ENCODE peak calls at places on chromosomes 12 and 14, in eight cellular contexts. One of them, this sample, is unnamed.

GRCh38 chr12:46964496-46965098 is 114.8 kb upstream of the PCED1B start:
- DNase-seq in stimulated activated CD8-positive, alpha-beta memory T cell treated with anti-CD3 and anti-CD28 coated beads, Interleukin-2, amount 100 ng/mL, for 1 hour: no peak
- DNase-seq in NCI-H2029: no peak
- DNase-seq in activated naive CD4-positive, alpha-beta T cell treated with Interleukin-2 at 50 U/mL for 16 hours: no peak
- DNase-seq in KBM-7: no peak
- DNase-seq in skeletal muscle cell: no peak
- DNase-seq in progenitor cell of endocrine pancreas: no peak
- DNase-seq in HT-29: no peak
- DNase-seq in this sample: no peak

GRCh38 chr12:113974006-113974405 is 7.9 kb upstream of the RBM19 start:
- DNase-seq in stimulated activated CD8-positive, alpha-beta memory T cell treated with anti-CD3 and anti-CD28 coated beads, Interleukin-2, amount 100 ng/mL, for 1 hour: no peak
- DNase-seq in NCI-H2029: no peak
- DNase-seq in activated naive CD4-positive, alpha-beta T cell treated with Interleukin-2 at 50 U/mL for 16 hours: no peak
- DNase-seq in KBM-7: no peak
- DNase-seq in skeletal muscle cell: no peak
- DNase-seq in progenitor cell of endocrine pancreas: no peak
- DNase-seq in HT-29: no peak
- DNase-seq in this sample: no peak

GRCh38 chr12:10722502-10722904 is 620 bp downstream of the YBX3 start:
- DNase-seq in stimulated activated CD8-positive, alpha-beta memory T cell treated with anti-CD3 and anti-CD28 coated beads, Interleukin-2, amount 100 ng/mL, for 1 hour: peak; percentile 9
- DNase-seq in NCI-H2029: no peak
- DNase-seq in activated naive CD4-positive, alpha-beta T cell treated with Interleukin-2 at 50 U/mL for 16 hours: peak; percentile 52
- DNase-seq in KBM-7: no peak
- DNase-seq in skeletal muscle cell: peak; percentile 36
- DNase-seq in progenitor cell of endocrine pancreas: peak; percentile 52
- DNase-seq in HT-29: no peak
- DNase-seq in this sample: no peak

GRCh38 chr12:107415834-107416233 is 269.8 kb upstream of the PWP1 start:
- DNase-seq in stimulated activated CD8-positive, alpha-beta memory T cell treated with anti-CD3 and anti-CD28 coated beads, Interleukin-2, amount 100 ng/mL, for 1 hour: no peak
- DNase-seq in NCI-H2029: no peak
- DNase-seq in activated naive CD4-positive, alpha-beta T cell treated with Interleukin-2 at 50 U/mL for 16 hours: no peak
- DNase-seq in KBM-7: no peak
- DNase-seq in skeletal muscle cell: no peak
- DNase-seq in progenitor cell of endocrine pancreas: no peak
- DNase-seq in HT-29: no peak
- DNase-seq in this sample: no peak

GRCh38 chr14:79842270-79842669 is 369.0 kb downstream of the DIO2 start:
- DNase-seq in stimulated activated CD8-positive, alpha-beta memory T cell treated with anti-CD3 and anti-CD28 coated beads, Interleukin-2, amount 100 ng/mL, for 1 hour: no peak
- DNase-seq in NCI-H2029: no peak
- DNase-seq in activated naive CD4-positive, alpha-beta T cell treated with Interleukin-2 at 50 U/mL for 16 hours: no peak
- DNase-seq in KBM-7: no peak
- DNase-seq in skeletal muscle cell: peak; percentile 4
- DNase-seq in progenitor cell of endocrine pancreas: no peak
- DNase-seq in HT-29: no peak
- DNase-seq in this sample: peak; percentile 32

GRCh38 chr12:24381790-24382189 is 432.3 kb upstream of the SOX5 start:
- DNase-seq in stimulated activated CD8-positive, alpha-beta memory T cell treated with anti-CD3 and anti-CD28 coated beads, Interleukin-2, amount 100 ng/mL, for 1 hour: no peak
- DNase-seq in NCI-H2029: no peak
- DNase-seq in activated naive CD4-positive, alpha-beta T cell treated with Interleukin-2 at 50 U/mL for 16 hours: no peak
- DNase-seq in KBM-7: no peak
- DNase-seq in skeletal muscle cell: no peak
- DNase-seq in progenitor cell of endocrine pancreas: no peak
- DNase-seq in HT-29: no peak
- DNase-seq in this sample: no peak

GRCh38 chr12:89862511-89863331 is 154.1 kb upstream of the ATP2B1 start:
- DNase-seq in stimulated activated CD8-positive, alpha-beta memory T cell treated with anti-CD3 and anti-CD28 coated beads, Interleukin-2, amount 100 ng/mL, for 1 hour: no peak
- DNase-seq in NCI-H2029: no peak
- DNase-seq in activated naive CD4-positive, alpha-beta T cell treated with Interleukin-2 at 50 U/mL for 16 hours: peak; percentile 28
- DNase-seq in KBM-7: peak; percentile 83
- DNase-seq in skeletal muscle cell: no peak
- DNase-seq in progenitor cell of endocrine pancreas: no peak
- DNase-seq in HT-29: no peak
- DNase-seq in this sample: no peak

GRCh38 chr12:78802593-78802992 is 62.0 kb upstream of the SYT1 start:
- DNase-seq in stimulated activated CD8-positive, alpha-beta memory T cell treated with anti-CD3 and anti-CD28 coated beads, Interleukin-2, amount 100 ng/mL, for 1 hour: no peak
- DNase-seq in NCI-H2029: no peak
- DNase-seq in activated naive CD4-positive, alpha-beta T cell treated with Interleukin-2 at 50 U/mL for 16 hours: no peak
- DNase-seq in KBM-7: no peak
- DNase-seq in skeletal muscle cell: peak; percentile 32
- DNase-seq in progenitor cell of endocrine pancreas: no peak
- DNase-seq in HT-29: peak; percentile 41
- DNase-seq in this sample: peak; percentile 8

GRCh38 chr12:53938276-53939140 is at the start of gene HOXC13:
- DNase-seq in stimulated activated CD8-positive, alpha-beta memory T cell treated with anti-CD3 and anti-CD28 coated beads, Interleukin-2, amount 100 ng/mL, for 1 hour: no peak
- DNase-seq in NCI-H2029: peak; percentile 55
- DNase-seq in activated naive CD4-positive, alpha-beta T cell treated with Interleukin-2 at 50 U/mL for 16 hours: peak; percentile 10
- DNase-seq in KBM-7: peak; percentile 42
- DNase-seq in skeletal muscle cell: peak; percentile 49
- DNase-seq in progenitor cell of endocrine pancreas: peak; percentile 41
- DNase-seq in HT-29: peak; percentile 87
- DNase-seq in this sample: peak; percentile 96

GRCh38 chr14:102212845-102213244 is 73.1 kb downstream of the WDR20 start:
- DNase-seq in stimulated activated CD8-positive, alpha-beta memory T cell treated with anti-CD3 and anti-CD28 coated beads, Interleukin-2, amount 100 ng/mL, for 1 hour: no peak
- DNase-seq in NCI-H2029: no peak
- DNase-seq in activated naive CD4-positive, alpha-beta T cell treated with Interleukin-2 at 50 U/mL for 16 hours: no peak
- DNase-seq in KBM-7: no peak
- DNase-seq in skeletal muscle cell: no peak
- DNase-seq in progenitor cell of endocrine pancreas: no peak
- DNase-seq in HT-29: no peak
- DNase-seq in this sample: no peak

GRCh38 chr12:67268335-67268895 is 743 bp upstream of the CAND1 start:
- DNase-seq in stimulated activated CD8-positive, alpha-beta memory T cell treated with anti-CD3 and anti-CD28 coated beads, Interleukin-2, amount 100 ng/mL, for 1 hour: peak; percentile 65
- DNase-seq in NCI-H2029: peak; percentile 97
- DNase-seq in activated naive CD4-positive, alpha-beta T cell treated with Interleukin-2 at 50 U/mL for 16 hours: peak; percentile 84
- DNase-seq in KBM-7: peak; percentile 98
- DNase-seq in skeletal muscle cell: peak; percentile 98
- DNase-seq in progenitor cell of endocrine pancreas: peak; percentile 61
- DNase-seq in HT-29: peak; percentile 97
- DNase-seq in this sample: peak; percentile 99

GRCh38 chr14:60945984-60946383 is 34.9 kb downstream of the TRMT5 start:
- DNase-seq in stimulated activated CD8-positive, alpha-beta memory T cell treated with anti-CD3 and anti-CD28 coated beads, Interleukin-2, amount 100 ng/mL, for 1 hour: no peak
- DNase-seq in NCI-H2029: no peak
- DNase-seq in activated naive CD4-positive, alpha-beta T cell treated with Interleukin-2 at 50 U/mL for 16 hours: no peak
- DNase-seq in KBM-7: peak; percentile 21
- DNase-seq in skeletal muscle cell: no peak
- DNase-seq in progenitor cell of endocrine pancreas: no peak
- DNase-seq in HT-29: no peak
- DNase-seq in this sample: no peak

GRCh38 chr12:27616356-27617150 is 79.7 kb upstream of the REP15 start:
- DNase-seq in stimulated activated CD8-positive, alpha-beta memory T cell treated with anti-CD3 and anti-CD28 coated beads, Interleukin-2, amount 100 ng/mL, for 1 hour: no peak
- DNase-seq in NCI-H2029: no peak
- DNase-seq in activated naive CD4-positive, alpha-beta T cell treated with Interleukin-2 at 50 U/mL for 16 hours: no peak
- DNase-seq in KBM-7: no peak
- DNase-seq in skeletal muscle cell: no peak
- DNase-seq in progenitor cell of endocrine pancreas: no peak
- DNase-seq in HT-29: no peak
- DNase-seq in this sample: no peak

GRCh38 chr14:36171607-36172006 is 4.9 kb downstream of the PTCSC3 start:
- DNase-seq in stimulated activated CD8-positive, alpha-beta memory T cell treated with anti-CD3 and anti-CD28 coated beads, Interleukin-2, amount 100 ng/mL, for 1 hour: no peak
- DNase-seq in NCI-H2029: no peak
- DNase-seq in activated naive CD4-positive, alpha-beta T cell treated with Interleukin-2 at 50 U/mL for 16 hours: no peak
- DNase-seq in KBM-7: no peak
- DNase-seq in skeletal muscle cell: no peak
- DNase-seq in progenitor cell of endocrine pancreas: no peak
- DNase-seq in HT-29: no peak
- DNase-seq in this sample: no peak

GRCh38 chr12:115351513-115352077 is 667.6 kb upstream of the TBX3 start:
- DNase-seq in stimulated activated CD8-positive, alpha-beta memory T cell treated with anti-CD3 and anti-CD28 coated beads, Interleukin-2, amount 100 ng/mL, for 1 hour: no peak
- DNase-seq in NCI-H2029: no peak
- DNase-seq in activated naive CD4-positive, alpha-beta T cell treated with Interleukin-2 at 50 U/mL for 16 hours: no peak
- DNase-seq in KBM-7: no peak
- DNase-seq in skeletal muscle cell: peak; percentile 27
- DNase-seq in progenitor cell of endocrine pancreas: no peak
- DNase-seq in HT-29: no peak
- DNase-seq in this sample: peak; percentile 62

GRCh38 chr12:5076761-5077160 is 33.1 kb downstream of the KCNA5 start:
- DNase-seq in stimulated activated CD8-positive, alpha-beta memory T cell treated with anti-CD3 and anti-CD28 coated beads, Interleukin-2, amount 100 ng/mL, for 1 hour: no peak
- DNase-seq in NCI-H2029: peak; percentile 14
- DNase-seq in activated naive CD4-positive, alpha-beta T cell treated with Interleukin-2 at 50 U/mL for 16 hours: no peak
- DNase-seq in KBM-7: no peak
- DNase-seq in skeletal muscle cell: no peak
- DNase-seq in progenitor cell of endocrine pancreas: no peak
- DNase-seq in HT-29: no peak
- DNase-seq in this sample: no peak

GRCh38 chr12:52876371-52876770 is 27.6 kb upstream of the KRT78 start:
- DNase-seq in stimulated activated CD8-positive, alpha-beta memory T cell treated with anti-CD3 and anti-CD28 coated beads, Interleukin-2, amount 100 ng/mL, for 1 hour: no peak
- DNase-seq in NCI-H2029: peak; percentile 90
- DNase-seq in activated naive CD4-positive, alpha-beta T cell treated with Interleukin-2 at 50 U/mL for 16 hours: no peak
- DNase-seq in KBM-7: no peak
- DNase-seq in skeletal muscle cell: no peak
- DNase-seq in progenitor cell of endocrine pancreas: no peak
- DNase-seq in HT-29: peak; percentile 1
- DNase-seq in this sample: no peak

GRCh38 chr12:120654656-120655055 is 14.2 kb downstream of the CABP1 start:
- DNase-seq in stimulated activated CD8-positive, alpha-beta memory T cell treated with anti-CD3 and anti-CD28 coated beads, Interleukin-2, amount 100 ng/mL, for 1 hour: no peak
- DNase-seq in NCI-H2029: no peak
- DNase-seq in activated naive CD4-positive, alpha-beta T cell treated with Interleukin-2 at 50 U/mL for 16 hours: no peak
- DNase-seq in KBM-7: no peak
- DNase-seq in skeletal muscle cell: no peak
- DNase-seq in progenitor cell of endocrine pancreas: no peak
- DNase-seq in HT-29: no peak
- DNase-seq in this sample: no peak

GRCh38 chr12:62720661-62721330 is 214.2 kb downstream of the PPM1H start:
- DNase-seq in stimulated activated CD8-positive, alpha-beta memory T cell treated with anti-CD3 and anti-CD28 coated beads, Interleukin-2, amount 100 ng/mL, for 1 hour: no peak
- DNase-seq in NCI-H2029: peak; percentile 65
- DNase-seq in activated naive CD4-positive, alpha-beta T cell treated with Interleukin-2 at 50 U/mL for 16 hours: no peak
- DNase-seq in KBM-7: no peak
- DNase-seq in skeletal muscle cell: no peak
- DNase-seq in progenitor cell of endocrine pancreas: no peak
- DNase-seq in HT-29: no peak
- DNase-seq in this sample: no peak

GRCh38 chr12:126290456-126290855 is 1225.2 kb downstream of the AACS start:
- DNase-seq in stimulated activated CD8-positive, alpha-beta memory T cell treated with anti-CD3 and anti-CD28 coated beads, Interleukin-2, amount 100 ng/mL, for 1 hour: no peak
- DNase-seq in NCI-H2029: no peak
- DNase-seq in activated naive CD4-positive, alpha-beta T cell treated with Interleukin-2 at 50 U/mL for 16 hours: no peak
- DNase-seq in KBM-7: no peak
- DNase-seq in skeletal muscle cell: no peak
- DNase-seq in progenitor cell of endocrine pancreas: no peak
- DNase-seq in HT-29: no peak
- DNase-seq in this sample: no peak

GRCh38 chr14:102344084-102344483 is 18.6 kb downstream of the CINP start:
- DNase-seq in stimulated activated CD8-positive, alpha-beta memory T cell treated with anti-CD3 and anti-CD28 coated beads, Interleukin-2, amount 100 ng/mL, for 1 hour: no peak
- DNase-seq in NCI-H2029: no peak
- DNase-seq in activated naive CD4-positive, alpha-beta T cell treated with Interleukin-2 at 50 U/mL for 16 hours: no peak
- DNase-seq in KBM-7: no peak
- DNase-seq in skeletal muscle cell: no peak
- DNase-seq in progenitor cell of endocrine pancreas: no peak
- DNase-seq in HT-29: no peak
- DNase-seq in this sample: no peak

GRCh38 chr12:11202811-11203210 is 16.1 kb upstream of the TAS2R42 start:
- DNase-seq in stimulated activated CD8-positive, alpha-beta memory T cell treated with anti-CD3 and anti-CD28 coated beads, Interleukin-2, amount 100 ng/mL, for 1 hour: no peak
- DNase-seq in NCI-H2029: no peak
- DNase-seq in activated naive CD4-positive, alpha-beta T cell treated with Interleukin-2 at 50 U/mL for 16 hours: no peak
- DNase-seq in KBM-7: no peak
- DNase-seq in skeletal muscle cell: no peak
- DNase-seq in progenitor cell of endocrine pancreas: no peak
- DNase-seq in HT-29: no peak
- DNase-seq in this sample: no peak